ENCODE peak calls at places on chromosome 9, in five cellular contexts. One of them, this sample, is unnamed.

GRCh38 chr9:133429216-133429613 is 7.0 kb downstream of the ADAMTS13 start:
- DNase-seq in sigmoid colon: no peak
- DNase-seq in fibroblast of pulmonary artery: no peak
- DNase-seq in PC-3: no peak
- DNase-seq in NT2/D1: no peak
- DNase-seq in this sample: no peak

GRCh38 chr9:8417341-8417740 is 617.8 kb upstream of the DMAC1 start:
- DNase-seq in sigmoid colon: no peak
- DNase-seq in fibroblast of pulmonary artery: no peak
- DNase-seq in PC-3: no peak
- DNase-seq in NT2/D1: no peak
- DNase-seq in this sample: no peak

GRCh38 chr9:18072967-18073366 is 401.0 kb upstream of the ADAMTSL1 start:
- DNase-seq in sigmoid colon: no peak
- DNase-seq in fibroblast of pulmonary artery: no peak
- DNase-seq in PC-3: no peak
- DNase-seq in NT2/D1: no peak
- DNase-seq in this sample: no peak

GRCh38 chr9:82124090-82124489 is 135.5 kb downstream of the SPATA31D1 start:
- DNase-seq in sigmoid colon: no peak
- DNase-seq in fibroblast of pulmonary artery: peak; percentile 55
- DNase-seq in PC-3: peak; percentile 53
- DNase-seq in NT2/D1: no peak
- DNase-seq in this sample: no peak

GRCh38 chr9:7266911-7267555 is 509.3 kb downstream of the KDM4C start:
- DNase-seq in sigmoid colon: no peak
- DNase-seq in fibroblast of pulmonary artery: no peak
- DNase-seq in PC-3: no peak
- DNase-seq in NT2/D1: no peak
- DNase-seq in this sample: no peak

GRCh38 chr9:114288233-114289051 is 34.5 kb upstream of the ORM1 start:
- DNase-seq in sigmoid colon: peak; percentile 57
- DNase-seq in fibroblast of pulmonary artery: peak; percentile 44
- DNase-seq in PC-3: peak; percentile 23
- DNase-seq in NT2/D1: peak; percentile 40
- DNase-seq in this sample: no peak

GRCh38 chr9:107929439-107929838 is 439.9 kb upstream of the KLF4 start:
- DNase-seq in sigmoid colon: peak; percentile 85
- DNase-seq in fibroblast of pulmonary artery: peak; percentile 63
- DNase-seq in PC-3: no peak
- DNase-seq in NT2/D1: no peak
- DNase-seq in this sample: no peak

GRCh38 chr9:2502760-2503159 is 118.8 kb upstream of the VLDLR start:
- DNase-seq in sigmoid colon: no peak
- DNase-seq in fibroblast of pulmonary artery: peak; percentile 26
- DNase-seq in PC-3: no peak
- DNase-seq in NT2/D1: no peak
- DNase-seq in this sample: no peak

GRCh38 chr9:93094294-93095204 is 1.5 kb upstream of the CARD19 start:
- DNase-seq in sigmoid colon: peak; percentile 87
- DNase-seq in fibroblast of pulmonary artery: no peak
- DNase-seq in PC-3: no peak
- DNase-seq in NT2/D1: no peak
- DNase-seq in this sample: no peak

GRCh38 chr9:94031380-94031779 is 52.9 kb upstream of the PTPDC1 start:
- DNase-seq in sigmoid colon: no peak
- DNase-seq in fibroblast of pulmonary artery: peak; percentile 14
- DNase-seq in PC-3: no peak
- DNase-seq in NT2/D1: no peak
- DNase-seq in this sample: no peak

GRCh38 chr9:130426883-130427282 is 17.9 kb upstream of the ASS1 start:
- DNase-seq in sigmoid colon: no peak
- DNase-seq in fibroblast of pulmonary artery: peak; percentile 43
- DNase-seq in PC-3: peak; percentile 77
- DNase-seq in NT2/D1: no peak
- DNase-seq in this sample: no peak

GRCh38 chr9:133539434-133539833 is 4.9 kb downstream of the ADAMTSL2 start:
- DNase-seq in sigmoid colon: no peak
- DNase-seq in fibroblast of pulmonary artery: no peak
- DNase-seq in PC-3: no peak
- DNase-seq in NT2/D1: no peak
- DNase-seq in this sample: no peak

GRCh38 chr9:37935106-37935505 is 31.2 kb upstream of the SLC25A51 start:
- DNase-seq in sigmoid colon: no peak
- DNase-seq in fibroblast of pulmonary artery: no peak
- DNase-seq in PC-3: no peak
- DNase-seq in NT2/D1: no peak
- DNase-seq in this sample: no peak

GRCh38 chr9:26524225-26524624 is 368.4 kb downstream of the CAAP1 start:
- DNase-seq in sigmoid colon: no peak
- DNase-seq in fibroblast of pulmonary artery: no peak
- DNase-seq in PC-3: no peak
- DNase-seq in NT2/D1: no peak
- DNase-seq in this sample: no peak

GRCh38 chr9:130689937-130690700 is 3.5 kb upstream of the EXOSC2 start:
- DNase-seq in sigmoid colon: peak; percentile 91
- DNase-seq in fibroblast of pulmonary artery: peak; percentile 95
- DNase-seq in PC-3: peak; percentile 95
- DNase-seq in NT2/D1: no peak
- DNase-seq in this sample: no peak

GRCh38 chr9:107422189-107422802 is 67.3 kb downstream of the KLF4 start:
- DNase-seq in sigmoid colon: peak; percentile 75
- DNase-seq in fibroblast of pulmonary artery: peak; percentile 75
- DNase-seq in PC-3: peak; percentile 75
- DNase-seq in NT2/D1: peak; percentile 88
- DNase-seq in this sample: no peak

GRCh38 chr9:134213508-134214394 is 49.4 kb upstream of the RNU6ATAC start:
- DNase-seq in sigmoid colon: peak; percentile 46
- DNase-seq in fibroblast of pulmonary artery: no peak
- DNase-seq in PC-3: no peak
- DNase-seq in NT2/D1: no peak
- DNase-seq in this sample: no peak

GRCh38 chr9:85200726-85201402 is 531.3 kb downstream of the NTRK2 start:
- DNase-seq in sigmoid colon: no peak
- DNase-seq in fibroblast of pulmonary artery: peak; percentile 72
- DNase-seq in PC-3: peak; percentile 41
- DNase-seq in NT2/D1: no peak
- DNase-seq in this sample: no peak

GRCh38 chr9:5873439-5873838 is 17.2 kb upstream of the MLANA start:
- DNase-seq in sigmoid colon: no peak
- DNase-seq in fibroblast of pulmonary artery: no peak
- DNase-seq in PC-3: no peak
- DNase-seq in NT2/D1: no peak
- DNase-seq in this sample: no peak

GRCh38 chr9:130522233-130522808 is 57.1 kb upstream of the FUBP3 start:
- DNase-seq in sigmoid colon: no peak
- DNase-seq in fibroblast of pulmonary artery: no peak
- DNase-seq in PC-3: no peak
- DNase-seq in NT2/D1: peak; percentile 88
- DNase-seq in this sample: no peak

GRCh38 chr9:135240871-135241311 is 153.4 kb downstream of the OLFM1 start:
- DNase-seq in sigmoid colon: peak; percentile 62
- DNase-seq in fibroblast of pulmonary artery: no peak
- DNase-seq in PC-3: no peak
- DNase-seq in NT2/D1: no peak
- DNase-seq in this sample: peak; percentile 33

GRCh38 chr9:130927995-130928900 is 10.8 kb downstream of the FIBCD1 start:
- DNase-seq in sigmoid colon: no peak
- DNase-seq in fibroblast of pulmonary artery: peak; percentile 74
- DNase-seq in PC-3: peak; percentile 92
- DNase-seq in NT2/D1: no peak
- DNase-seq in this sample: no peak

GRCh38 chr9:84922051-84922450 is 252.5 kb downstream of the NTRK2 start:
- DNase-seq in sigmoid colon: no peak
- DNase-seq in fibroblast of pulmonary artery: no peak
- DNase-seq in PC-3: no peak
- DNase-seq in NT2/D1: no peak
- DNase-seq in this sample: no peak

DNA sequence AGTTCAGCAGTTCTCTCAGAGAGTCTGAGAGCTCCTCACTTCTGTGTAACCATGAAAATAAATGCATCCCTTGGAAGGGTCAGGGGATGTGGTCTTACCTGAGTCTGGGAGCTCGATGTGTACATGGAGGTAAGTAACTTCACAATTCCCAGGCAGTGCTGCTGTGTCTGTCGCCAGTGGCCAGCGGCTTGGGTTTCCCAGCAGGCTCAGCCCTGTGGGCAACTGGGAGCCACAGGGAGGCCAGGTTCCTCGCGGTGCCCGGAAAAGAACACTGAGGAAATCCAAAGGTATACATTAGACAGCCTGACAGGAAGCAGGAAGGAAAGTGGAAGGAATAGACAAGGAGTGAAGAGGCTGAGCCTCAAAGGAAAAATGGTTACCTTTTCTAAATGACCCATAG is 62.2 kb downstream of the OSTF1 start:
- DNase-seq in sigmoid colon: no peak
- DNase-seq in fibroblast of pulmonary artery: no peak
- DNase-seq in PC-3: no peak
- DNase-seq in NT2/D1: no peak
- DNase-seq in this sample: no peak
- H3K4me3 ChIP-seq in sigmoid colon: no peak overlapping the region
- H3K4me3 ChIP-seq in fibroblast of pulmonary artery: no peak overlapping the region
- H3K4me3 ChIP-seq in PC-3: no peak overlapping the region
- H3K4me3 ChIP-seq in NT2/D1: no peak overlapping the region
- H3K4me3 ChIP-seq in this sample: peak overlapping the region; percentile 37

GRCh38 chr9:109317979-109318671 is 2.7 kb downstream of the EPB41L4B start:
- DNase-seq in sigmoid colon: no peak
- DNase-seq in fibroblast of pulmonary artery: no peak
- DNase-seq in PC-3: peak; percentile 39
- DNase-seq in NT2/D1: peak; percentile 79
- DNase-seq in this sample: no peak
- H3K4me3 ChIP-seq in sigmoid colon: no peak overlapping the region
- H3K4me3 ChIP-seq in fibroblast of pulmonary artery: no peak overlapping the region
- H3K4me3 ChIP-seq in PC-3: peak overlapping the region; percentile 93
- H3K4me3 ChIP-seq in NT2/D1: peak overlapping the region; percentile 76
- H3K4me3 ChIP-seq in this sample: no peak overlapping the region

DNA sequence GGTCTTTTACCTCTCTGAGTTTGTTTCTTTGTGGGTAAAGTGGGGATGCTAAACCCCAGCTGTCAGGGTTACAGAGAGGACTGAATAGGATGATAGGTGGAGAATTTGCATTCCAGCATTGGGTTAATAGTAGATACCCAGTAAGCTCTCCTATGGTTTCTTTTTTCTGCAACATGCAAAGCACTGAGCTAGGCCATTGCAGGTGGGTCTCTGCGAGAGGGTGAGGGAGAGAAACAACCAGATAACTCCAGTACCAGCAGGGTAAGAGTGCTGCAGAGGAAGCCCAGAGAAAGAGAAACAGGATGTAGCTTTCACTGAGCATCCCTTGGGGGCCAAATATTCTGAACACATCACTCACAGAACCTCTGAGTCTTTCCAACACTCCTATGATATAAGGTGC is 76.6 kb downstream of the TRIM32 start:
- DNase-seq in sigmoid colon: no peak
- DNase-seq in fibroblast of pulmonary artery: no peak
- DNase-seq in PC-3: no peak
- DNase-seq in NT2/D1: no peak
- DNase-seq in this sample: no peak
- H3K4me3 ChIP-seq in sigmoid colon: no peak overlapping the region
- H3K4me3 ChIP-seq in fibroblast of pulmonary artery: no peak overlapping the region
- H3K4me3 ChIP-seq in PC-3: no peak overlapping the region
- H3K4me3 ChIP-seq in NT2/D1: no peak overlapping the region
- H3K4me3 ChIP-seq in this sample: no peak overlapping the region

DNA sequence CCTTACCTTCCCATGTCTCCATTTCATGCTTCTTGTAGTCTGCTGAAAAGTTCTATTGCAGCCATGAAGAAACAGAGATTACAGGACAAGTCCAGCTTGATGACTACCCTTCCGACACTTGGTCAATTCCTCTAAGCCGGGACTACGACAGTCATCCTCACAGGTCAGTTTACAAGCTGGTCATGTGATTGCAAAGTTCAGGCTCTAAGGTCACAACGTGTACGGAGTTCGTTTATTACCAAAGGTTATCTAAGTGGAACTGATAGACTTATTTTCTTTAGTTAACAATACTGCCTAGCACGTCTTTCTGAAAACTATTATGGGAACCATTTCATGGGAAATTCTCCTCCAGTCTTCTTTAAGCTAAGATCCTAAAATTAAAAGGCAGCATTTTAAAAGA is 88.5 kb upstream of the NR5A1 start:
- DNase-seq in sigmoid colon: no peak
- DNase-seq in fibroblast of pulmonary artery: no peak
- DNase-seq in PC-3: no peak
- DNase-seq in NT2/D1: no peak
- DNase-seq in this sample: no peak
- H3K4me3 ChIP-seq in sigmoid colon: no peak overlapping the region
- H3K4me3 ChIP-seq in fibroblast of pulmonary artery: no peak overlapping the region
- H3K4me3 ChIP-seq in PC-3: no peak overlapping the region
- H3K4me3 ChIP-seq in NT2/D1: no peak overlapping the region
- H3K4me3 ChIP-seq in this sample: no peak overlapping the region

GRCh38 chr9:4491621-4491975 is 1.3 kb downstream of the SLC1A1 start:
- DNase-seq in sigmoid colon: no peak
- DNase-seq in fibroblast of pulmonary artery: no peak
- DNase-seq in PC-3: peak; percentile 24
- DNase-seq in NT2/D1: peak; percentile 36
- DNase-seq in this sample: no peak
- H3K4me3 ChIP-seq in sigmoid colon: peak overlapping the region; percentile 70
- H3K4me3 ChIP-seq in fibroblast of pulmonary artery: peak overlapping the region; percentile 68
- H3K4me3 ChIP-seq in PC-3: peak overlapping the region; percentile 85
- H3K4me3 ChIP-seq in NT2/D1: peak overlapping the region; percentile 65
- H3K4me3 ChIP-seq in this sample: no peak overlapping the region

GRCh38 chr9:123097709-123098459 is 64.4 kb downstream of the GPR21 start:
- DNase-seq in sigmoid colon: no peak
- DNase-seq in fibroblast of pulmonary artery: no peak
- DNase-seq in PC-3: no peak
- DNase-seq in NT2/D1: peak; percentile 46
- DNase-seq in this sample: no peak
- H3K4me3 ChIP-seq in sigmoid colon: no peak overlapping the region
- H3K4me3 ChIP-seq in fibroblast of pulmonary artery: no peak overlapping the region
- H3K4me3 ChIP-seq in PC-3: no peak overlapping the region
- H3K4me3 ChIP-seq in NT2/D1: no peak overlapping the region
- H3K4me3 ChIP-seq in this sample: no peak overlapping the region

This sample was measured in CD8-positive, alpha-beta memory T cell.